ENCODE peak calls at places on chromosome 4, in four cellular contexts. T is T-helper 2 cell, K is EH, E is germinal center. G is an unnamed sample.

GRCh38 chr4:83552924-83553323 is 17.0 kb downstream of the GPAT3 start:
- DNase-seq in T (no peak), E (no peak), K (peak), G (peak)

GRCh38 chr4:38266616-38267015 is 306.4 kb downstream of the PTTG2 start:
- DNase-seq in E (no peak), K (peak), T (no peak), G (no peak)

GRCh38 chr4:149234798-149235197 is 580.8 kb downstream of the IQCM start:
- DNase-seq in K (no peak), E (no peak), T (no peak), G (no peak)

GRCh38 chr4:24428850-24429249 is 155.5 kb downstream of the DHX15 start:
- DNase-seq in T (no peak), E (no peak), K (no peak), G (no peak)

GRCh38 chr4:24063771-24064170 is 173.9 kb upstream of the PPARGC1A start:
- DNase-seq in T (no peak), E (no peak), K (no peak), G (no peak)

GRCh38 chr4:158193171-158193749 is 17.0 kb upstream of the TMEM144 start:
- DNase-seq in E (no peak), T (no peak), K (peak), G (peak)

GRCh38 chr4:93731448-93731847 is 97.1 kb upstream of the ATOH1 start:
- DNase-seq in T (no peak), E (no peak), K (peak), G (no peak)

GRCh38 chr4:79852305-79852730 is 220.7 kb downstream of the ANTXR2 start:
- DNase-seq in K (peak), E (no peak), T (no peak), G (no peak)

G was measured in GDM1.